ENCODE peak calls at places on chromosomes 16 and 17, in four cellular contexts. O is neuronal stem cell, C is mesendoderm, Z is IMR-90. W is an unnamed sample.

GRCh38 chr17:30188211-30188939 is 47.1 kb downstream of the SLC6A4 start:
- DNase-seq in O (no peak), C (no peak), Z (no peak), W (no peak)

GRCh38 chr17:5437721-5438317 is 1.1 kb downstream of the C1QBP start:
- DNase-seq in O (no peak), C (no peak), Z (peak), W (peak)

GRCh38 chr17:78794399-78794798 is 12.3 kb upstream of the CYTH1 start:
- DNase-seq in O (no peak), C (no peak), Z (no peak), W (no peak)

GRCh38 chr17:62791235-62792121 is 16.6 kb downstream of the MARCHF10 start:
- DNase-seq in O (no peak), C (no peak), Z (peak), W (peak)

GRCh38 chr17:18951941-18952842 is at the start of gene SLC5A10:
- DNase-seq in O (no peak), C (peak), Z (no peak), W (no peak)

GRCh38 chr17:61457226-61457983 is 5.2 kb downstream of the TBX4 start:
- DNase-seq in O (no peak), C (no peak), Z (no peak), W (no peak)

GRCh38 chr17:74147966-74148365 is 55.5 kb upstream of the RPL38 start:
- DNase-seq in O (no peak), C (no peak), Z (no peak), W (no peak)

GRCh38 chr17:27882162-27882840 is 10.9 kb downstream of the LYRM9 start:
- DNase-seq in O (no peak), C (no peak), Z (no peak), W (no peak)

GRCh38 chr17:22277595-22277994 is 585.3 kb downstream of the KCNJ18 start:
- DNase-seq in O (no peak), C (no peak), Z (no peak), W (no peak)

GRCh38 chr16:3465911-3466584 is 22.6 kb downstream of the NAA60 start:
- DNase-seq in O (no peak), C (no peak), Z (no peak), W (no peak)

GRCh38 chr16:48462146-48462740 is 77.0 kb upstream of the SIAH1 start:
- DNase-seq in O (no peak), C (no peak), Z (no peak), W (no peak)

GRCh38 chr16:1524366-1524765 is 9.1 kb upstream of the TMEM204 start:
- DNase-seq in O (no peak), C (no peak), Z (no peak), W (no peak)

GRCh38 chr17:82734987-82735866 is at the start of gene FN3K:
- DNase-seq in O (peak), C (peak), Z (peak), W (peak)

GRCh38 chr17:6073620-6074019 is 3.4 kb downstream of the WSCD1 start:
- DNase-seq in O (no peak), C (no peak), Z (no peak), W (no peak)

GRCh38 chr16:1495281-1496262 is 2.4 kb downstream of the TELO2 start:
- DNase-seq in O (no peak), C (no peak), Z (no peak), W (no peak)

GRCh38 chr17:48735057-48735341 is 6.4 kb upstream of the HOXB13 start:
- DNase-seq in O (no peak), C (no peak), Z (no peak), W (no peak)

GRCh38 chr16:73058616-73059409 is 10.9 kb upstream of the ZFHX3 start:
- DNase-seq in O (peak), C (peak), Z (peak), W (peak)

GRCh38 chr17:76082326-76083251 is 3.6 kb downstream of the ZACN start:
- DNase-seq in O (no peak), C (no peak), Z (no peak), W (no peak)

GRCh38 chr17:27824745-27825144 is 24.4 kb upstream of the NOS2 start:
- DNase-seq in O (no peak), C (no peak), Z (no peak), W (no peak)

GRCh38 chr17:17539591-17539990 is 43.4 kb upstream of the RASD1 start:
- DNase-seq in O (no peak), C (no peak), Z (no peak), W (no peak)

GRCh38 chr17:56601613-56602012 is 8.1 kb downstream of the NOG start:
- DNase-seq in O (no peak), C (no peak), Z (no peak), W (no peak)

GRCh38 chr17:19641687-19642372 is 6.7 kb upstream of the ALDH3A2 start:
- DNase-seq in O (no peak), C (no peak), Z (no peak), W (no peak)

GRCh38 chr16:23557779-23558330 is 328 bp downstream of the UBFD1 start:
- DNase-seq in O (no peak), C (no peak), Z (peak), W (peak)

GRCh38 chr17:43702636-43703035 is 40.9 kb upstream of the MEOX1 start:
- DNase-seq in O (no peak), C (peak), Z (no peak), W (no peak)

GRCh38 chr17:70274255-70274654 is 104.9 kb downstream of the KCNJ2 start:
- DNase-seq in O (no peak), C (no peak), Z (no peak), W (no peak)

GRCh38 chr16:57265850-57266530 is 18.5 kb downstream of the PLLP start:
- DNase-seq in O (no peak), C (no peak), Z (no peak), W (no peak)

GRCh38 chr16:67530013-67530939 is 1.6 kb downstream of the RIPOR1 start:
- DNase-seq in O (no peak), C (no peak), Z (peak), W (peak)

GRCh38 chr16:2467301-2468141 is 3.6 kb upstream of the NTN3 start:
- DNase-seq in O (no peak), C (peak), Z (peak), W (peak)

GRCh38 chr16:62540496-62540895 is 504.3 kb upstream of the CDH8 start:
- DNase-seq in O (no peak), C (no peak), Z (no peak), W (peak)

GRCh38 chr16:87254271-87254670 is 62.9 kb downstream of the C16orf95 start:
- DNase-seq in O (no peak), C (no peak), Z (no peak), W (no peak)

GRCh38 chr17:68445671-68446070 is 11.6 kb downstream of the WIPI1 start:
- DNase-seq in O (no peak), C (no peak), Z (no peak), W (no peak)

GRCh38 chr16:75116081-75116910 is at the start of gene LDHD:
- DNase-seq in O (no peak), C (peak), Z (no peak), W (no peak)
- H2BK15ac ChIP-seq in O (no peak), C (no peak), Z (no peak), W (no peak)

GRCh38 chr16:85137323-85138072 is 25.2 kb upstream of the CIBAR2 start:
- DNase-seq in O (no peak), C (no peak), Z (peak), W (peak)
- H3K9ac ChIP-seq in O (no peak), C (no peak), Z (peak), W (peak)

GRCh38 chr17:35146214-35146833 is 1.3 kb upstream of the UNC45B start:
- DNase-seq in O (no peak), C (no peak), Z (no peak), W (no peak)
- H2BK15ac ChIP-seq in O (no peak), C (no peak), Z (no peak), W (no peak)

DNA sequence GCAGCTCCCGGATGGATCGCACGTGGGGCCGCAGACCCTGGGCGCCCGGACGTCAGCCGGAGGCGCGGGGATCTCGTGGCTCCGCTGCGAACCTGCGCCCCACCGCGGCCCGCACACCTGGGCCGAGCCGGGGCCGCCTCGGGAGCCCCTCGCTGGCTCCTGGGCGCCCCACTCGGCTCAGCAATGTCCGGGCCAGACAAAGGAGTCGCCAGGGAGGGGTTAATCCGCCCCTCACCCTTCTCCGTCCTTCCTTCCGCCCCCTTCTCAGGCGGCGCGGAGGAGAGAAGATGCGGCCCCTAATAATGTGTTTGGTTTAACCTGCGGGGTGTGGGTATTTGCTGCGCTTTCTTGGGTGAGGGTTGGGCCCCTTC is 47.6 kb upstream of the SLC38A10 start:
- DNase-seq in O (no peak), C (peak), Z (no peak), W (no peak)
- H3K9ac ChIP-seq in O (peak), C (peak), Z (peak), W (peak)

DNA sequence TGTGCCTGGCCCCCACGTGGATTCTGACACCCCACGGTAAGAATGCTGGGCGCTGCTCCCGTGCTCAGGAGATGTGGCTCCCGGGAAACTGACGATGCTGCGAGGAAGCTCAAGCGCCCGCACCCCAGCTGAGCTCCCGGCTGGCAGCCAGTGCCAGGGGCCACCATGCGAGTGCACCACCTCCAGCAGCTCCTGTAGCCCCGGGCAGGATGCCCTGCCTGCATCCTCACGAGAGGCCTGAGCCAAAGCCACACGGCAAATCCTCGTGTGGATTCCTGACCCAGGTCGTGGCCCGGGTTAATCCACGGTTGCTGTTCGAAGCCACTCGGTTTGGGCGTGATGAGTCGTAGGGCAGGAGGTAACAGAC is 11.6 kb upstream of the DPEP1 start:
- DNase-seq in O (no peak), C (no peak), Z (no peak), W (no peak)
- H2BK15ac ChIP-seq in O (peak), C (no peak), Z (peak), W (peak)

GRCh38 chr17:50111687-50112655 is 16.8 kb downstream of the PDK2 start:
- DNase-seq in O (no peak), C (no peak), Z (no peak), W (no peak)
- H3K9ac ChIP-seq in O (peak), C (peak), Z (peak), W (no peak)

DNA sequence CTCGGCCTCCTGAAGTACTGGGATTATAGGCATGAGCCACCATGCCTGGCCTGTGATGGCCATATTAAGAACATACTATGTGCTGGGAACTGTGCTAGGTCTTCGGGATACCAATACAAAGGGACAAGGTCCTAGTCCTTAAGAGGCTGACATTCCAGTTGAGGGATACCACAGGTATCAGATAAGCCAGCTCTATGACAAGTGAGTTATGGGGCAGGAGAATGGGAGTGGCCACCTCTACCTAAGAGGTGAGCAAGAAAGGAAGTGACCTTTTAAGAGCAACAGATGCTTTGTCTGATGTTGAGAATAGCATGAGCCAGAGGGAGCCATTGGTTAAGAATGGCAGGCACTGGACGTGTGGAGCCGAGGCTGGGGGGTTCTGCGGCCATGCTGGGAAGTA is 27.0 kb downstream of the ADORA2B start:
- DNase-seq in O (no peak), C (peak), Z (no peak), W (no peak)
- H2BK15ac ChIP-seq in O (no peak), C (no peak), Z (no peak), W (no peak)

GRCh38 chr17:65998675-65999074 is 193.3 kb downstream of the CEP112 start:
- DNase-seq in O (no peak), C (no peak), Z (no peak), W (no peak)

GRCh38 chr17:65994679-65995078 is 197.3 kb downstream of the CEP112 start:
- DNase-seq in O (no peak), C (no peak), Z (no peak), W (no peak)

GRCh38 chr17:65988451-65988850 is 203.5 kb downstream of the CEP112 start:
- DNase-seq in O (no peak), C (no peak), Z (no peak), W (no peak)

GRCh38 chr17:65990593-65990992 is 201.3 kb downstream of the CEP112 start:
- DNase-seq in O (no peak), C (no peak), Z (no peak), W (no peak)

DNA sequence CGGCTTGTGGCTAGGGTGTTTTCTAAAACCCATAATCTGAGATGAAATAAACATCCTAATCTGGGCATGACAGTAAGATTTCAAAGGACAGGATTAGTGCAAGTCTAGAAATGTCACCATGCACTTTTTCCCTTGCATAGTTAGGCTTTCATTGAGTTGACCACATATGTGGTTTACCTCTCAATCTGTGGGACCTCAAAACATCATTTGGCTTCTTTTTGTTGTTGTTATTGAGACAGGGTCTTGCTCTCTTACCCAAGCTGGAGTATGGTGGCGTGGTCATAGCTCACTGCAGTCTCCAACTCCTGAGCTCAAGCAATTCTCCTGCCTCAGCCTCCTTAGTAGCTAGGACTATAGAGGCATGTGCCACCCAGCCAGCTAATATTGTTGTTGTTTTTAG is 197.8 kb downstream of the CEP112 start:
- DNase-seq in O (no peak), C (no peak), Z (no peak), W (no peak)
- H3K9ac ChIP-seq in O (no peak), C (no peak), Z (no peak), W (no peak)

GRCh38 chr17:72120878-72121163 is at the start of gene SOX9:
- DNase-seq in O (peak), C (peak), Z (peak), W (peak)
- H2BK15ac ChIP-seq in O (peak), C (no peak), Z (peak), W (peak)

W was measured in mesenchymal stem cell.